ENCODE peak calls at places on chromosomes 2 and 18, in seven cellular contexts. U, G, P, E, R, C and T are unnamed samples.

GRCh38 chr2:156294945-156295580 is 37.5 kb downstream of the NR4A2 start:
- DNase-seq in U (peak; percentile 18), G (no peak), P (no peak), E (no peak), R (no peak), C (no peak), T (no peak)

GRCh38 chr2:105299290-105299689 is 30.2 kb downstream of the TGFBRAP1 start:
- DNase-seq in U (no peak), G (no peak), P (no peak), E (no peak), R (no peak), C (no peak), T (no peak)

GRCh38 chr2:241720560-241720959 is 13.9 kb upstream of the D2HGDH start:
- DNase-seq in U (no peak), G (no peak), P (no peak), E (no peak), R (no peak), C (no peak), T (no peak)

GRCh38 chr2:68857855-68858456 is 13.2 kb downstream of the BMP10 start:
- DNase-seq in U (no peak), G (no peak), P (no peak), E (no peak), R (no peak), C (no peak), T (peak; percentile 72)

GRCh38 chr2:236644502-236644911 is 74.9 kb downstream of the ACKR3 start:
- DNase-seq in U (no peak), G (no peak), P (no peak), E (no peak), R (no peak), C (no peak), T (no peak)

GRCh38 chr2:439077-439476 is 151.2 kb upstream of the ALKAL2 start:
- DNase-seq in U (no peak), G (no peak), P (no peak), E (no peak), R (no peak), C (no peak), T (no peak)

GRCh38 chr2:119006441-119006840 is 64.4 kb downstream of the MARCO start:
- DNase-seq in U (no peak), G (no peak), P (no peak), E (no peak), R (no peak), C (no peak), T (no peak)

GRCh38 chr2:20052872-20053281 is 1.4 kb upstream of the LAPTM4A start:
- DNase-seq in U (peak; percentile 94), G (peak; percentile 80), P (peak; percentile 37), E (no peak), R (no peak), C (peak; percentile 53), T (no peak)

GRCh38 chr2:113098061-113098460 is 29.3 kb upstream of the IL1RN start:
- DNase-seq in U (no peak), G (no peak), P (no peak), E (no peak), R (no peak), C (no peak), T (no peak)

GRCh38 chr18:57110295-57110694 is 36.6 kb upstream of the BOD1L2 start:
- DNase-seq in U (no peak), G (no peak), P (no peak), E (no peak), R (no peak), C (no peak), T (no peak)

GRCh38 chr2:16003809-16004208 is 63.5 kb downstream of the MYCN start:
- DNase-seq in U (no peak), G (no peak), P (no peak), E (no peak), R (no peak), C (no peak), T (no peak)

GRCh38 chr2:227717687-227718567 is at the start of gene SLC19A3:
- DNase-seq in U (peak; percentile 91), G (peak; percentile 82), P (peak; percentile 88), E (peak; percentile 79), R (no peak), C (peak; percentile 4), T (no peak)

GRCh38 chr2:43127208-43127940 is 99.0 kb downstream of the ZFP36L2 start:
- DNase-seq in U (peak; percentile 49), G (no peak), P (peak; percentile 62), E (no peak), R (peak; percentile 96), C (no peak), T (peak; percentile 83)

GRCh38 chr2:231037731-231038482 is 584 bp downstream of the C2orf72 start:
- DNase-seq in U (no peak), G (no peak), P (peak; percentile 69), E (no peak), R (no peak), C (no peak), T (no peak)

GRCh38 chr2:240999001-240999791 is 778 bp downstream of the SNED1 start:
- DNase-seq in U (no peak), G (no peak), P (no peak), E (peak; percentile 18), R (peak; percentile 8), C (no peak), T (peak; percentile 37)

GRCh38 chr2:88852753-88853402 is 161.4 kb downstream of the RPIA start:
- DNase-seq in U (no peak), G (no peak), P (no peak), E (no peak), R (no peak), C (no peak), T (no peak)

GRCh38 chr2:241701155-241701404 is 759 bp upstream of the ING5 start:
- DNase-seq in U (peak; percentile 72), G (no peak), P (no peak), E (no peak), R (no peak), C (peak; percentile 71), T (peak; percentile 83)

GRCh38 chr2:199940373-199940772 is 14.9 kb downstream of the TYW5 start:
- DNase-seq in U (peak; percentile 43), G (peak; percentile 40), P (no peak), E (no peak), R (no peak), C (no peak), T (no peak)

GRCh38 chr2:146821836-146822316 is 1023.0 kb upstream of the ACVR2A start:
- DNase-seq in U (peak; percentile 90), G (peak; percentile 85), P (no peak), E (no peak), R (no peak), C (peak; percentile 11), T (no peak)

GRCh38 chr2:197353393-197354168 is 43.0 kb upstream of the ANKRD44 start:
- DNase-seq in U (no peak), G (no peak), P (no peak), E (no peak), R (no peak), C (no peak), T (no peak)

GRCh38 chr2:197357986-197358385 is 47.4 kb upstream of the ANKRD44 start:
- DNase-seq in U (no peak), G (no peak), P (no peak), E (no peak), R (no peak), C (no peak), T (no peak)

GRCh38 chr2:197354169-197354558 is 43.6 kb upstream of the ANKRD44 start:
- DNase-seq in U (no peak), G (no peak), P (no peak), E (no peak), R (no peak), C (no peak), T (no peak)

GRCh38 chr2:197358927-197359326 is 48.3 kb upstream of the ANKRD44 start:
- DNase-seq in U (peak; percentile 36), G (peak; percentile 35), P (no peak), E (no peak), R (no peak), C (no peak), T (no peak)

GRCh38 chr2:197356136-197356535 is 45.6 kb upstream of the ANKRD44 start:
- DNase-seq in U (no peak), G (no peak), P (no peak), E (no peak), R (no peak), C (no peak), T (no peak)
- TF ChIP-seq CTCF in U (peak; percentile 42), G (peak; percentile 50), P (peak; percentile 29), E (peak; percentile 52), R (peak; percentile 50), C (peak; percentile 40), T (no peak)

DNA sequence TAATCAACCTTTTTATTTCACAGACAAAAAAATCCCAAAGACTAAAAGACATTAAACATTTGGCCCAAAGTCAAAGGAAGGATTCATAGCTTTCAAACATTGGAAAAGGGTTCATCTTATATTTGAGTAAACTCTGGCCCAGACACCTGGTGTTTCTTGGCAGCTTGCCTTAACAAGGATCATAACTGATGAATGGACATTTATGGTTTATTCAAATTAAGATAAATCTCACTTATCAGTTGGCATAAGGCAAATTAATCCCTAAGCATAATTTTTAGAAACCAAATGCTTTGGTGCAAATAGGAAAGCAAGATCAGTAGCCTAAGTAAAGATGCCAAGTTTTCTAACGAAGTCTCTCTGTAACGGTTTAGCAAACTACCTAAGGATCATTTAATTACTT is 323.3 kb upstream of the RBMS1 start:
- DNase-seq in U (peak; percentile 11), G (no peak), P (no peak), E (no peak), R (no peak), C (no peak), T (no peak)
- TF ChIP-seq CTCF in U (no peak), G (no peak), P (no peak), E (no peak), R (no peak), C (no peak), T (no peak)

DNA sequence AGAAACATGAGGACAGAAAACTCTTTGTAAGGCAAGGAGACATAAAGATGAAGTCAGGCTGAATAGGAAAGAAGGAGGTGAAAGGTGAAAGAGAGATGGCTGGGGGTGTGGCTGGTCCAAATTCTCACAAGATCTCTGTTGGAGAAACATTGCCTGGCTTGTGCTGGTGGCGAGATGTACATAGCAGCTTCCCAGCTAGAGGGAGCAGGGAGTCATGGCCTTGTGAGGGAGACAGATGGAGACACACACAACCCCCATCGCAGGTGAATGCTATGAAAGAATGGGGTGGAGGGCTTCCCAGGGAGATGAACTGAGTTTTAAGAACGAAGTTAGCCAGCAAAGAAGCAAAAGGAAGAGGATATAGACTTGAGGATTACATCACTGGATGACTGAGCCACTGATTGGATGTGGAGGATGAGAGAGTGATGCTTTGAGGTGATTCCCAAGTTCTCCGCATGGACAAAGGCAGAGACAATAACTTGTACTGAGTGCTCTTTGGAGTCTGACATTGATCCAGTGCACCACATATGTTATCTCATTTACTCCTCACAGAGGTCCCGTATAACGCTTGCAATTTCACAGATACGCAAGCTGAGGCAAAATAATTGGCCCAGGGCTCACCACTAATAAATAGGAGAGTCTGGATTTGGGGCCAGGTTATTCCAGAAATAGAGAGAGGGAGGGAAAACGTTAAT is 3.6 kb upstream of the EMX1 start:
- DNase-seq in U (no peak), G (no peak), P (peak; percentile 3), E (no peak), R (no peak), C (no peak), T (no peak)
- TF ChIP-seq CTCF in U (peak; percentile 17), G (peak; percentile 15), P (no peak), E (no peak), R (no peak), C (peak; percentile 12), T (no peak)

GRCh38 chr18:49464718-49465598 is 4.5 kb upstream of the DYM start:
- DNase-seq in U (peak; percentile 32), G (peak; percentile 70), P (no peak), E (no peak), R (no peak), C (no peak), T (no peak)
- TF ChIP-seq CTCF in U (no peak), G (no peak), P (no peak), E (no peak), R (no peak), C (no peak), T (no peak)